ENCODE peak calls at places on chromosomes 16 and 17, in five cellular contexts. D is stimulated activated CD4-positive, alpha-beta T cell treated with anti-CD3 and anti-CD28 coated beads, Interleukin-2, amount 100 ng/mL, for 48 hours; V is ELF-1; E is Caco-2; X is NCI-H226. T is an unnamed sample.

GRCh38 chr16:27969574-27969973 is 93.9 kb downstream of the GSG1L start:
- DNase-seq in D (no peak), V (no peak), X (no peak), E (no peak), T (no peak)

GRCh38 chr16:10517868-10518267 is 62.5 kb downstream of the EMP2 start:
- DNase-seq in X (no peak), E (no peak), D (no peak), V (no peak), T (no peak)

GRCh38 chr16:20799599-20799998 is 6.7 kb downstream of the ERI2 start:
- DNase-seq in X (no peak), E (no peak), V (no peak), D (no peak), T (no peak)

GRCh38 chr17:48522990-48523389 is 7.8 kb downstream of the HOXB1 start:
- DNase-seq in V (no peak), E (no peak), D (no peak), X (no peak), T (no peak)

GRCh38 chr16:15466886-15467781 is 32.7 kb downstream of the BMERB1 start:
- DNase-seq in D (no peak), X (no peak), V (no peak), E (no peak), T (no peak)

GRCh38 chr16:21663889-21664647 is at the start of gene OTOA:
- DNase-seq in E (no peak), D (no peak), V (peak), X (no peak), T (peak)

GRCh38 chr17:19672009-19672837 is 23.7 kb downstream of the ALDH3A2 start:
- DNase-seq in E (peak), D (no peak), V (no peak), X (no peak), T (no peak)

GRCh38 chr16:28298511-28298878 is 6.2 kb downstream of the SBK1 start:
- DNase-seq in E (no peak), D (no peak), X (no peak), V (peak), T (peak)

GRCh38 chr17:41959336-41960095 is 7.1 kb upstream of the CNP start:
- DNase-seq in D (no peak), V (peak), E (peak), X (peak), T (peak)

GRCh38 chr17:14545156-14545906 is 244.4 kb downstream of the HS3ST3B1 start:
- DNase-seq in V (peak), D (no peak), E (no peak), X (no peak), T (no peak)

GRCh38 chr17:6994118-6994598 is 1.7 kb upstream of the ALOX12 start:
- DNase-seq in X (no peak), E (no peak), D (no peak), V (no peak), T (no peak)

GRCh38 chr17:58006924-58007780 is at the start of gene SRSF1:
- DNase-seq in D (peak), V (peak), X (peak), E (peak), T (peak)

GRCh38 chr17:41962768-41963434 is 3.7 kb upstream of the CNP start:
- DNase-seq in E (peak), V (peak), X (peak), D (peak), T (peak)

GRCh38 chr17:68804777-68805176 is 150.4 kb downstream of the ABCA8 start:
- DNase-seq in X (no peak), E (no peak), V (no peak), D (no peak), T (no peak)

GRCh38 chr17:633641-634091 is 81.0 kb downstream of the VPS53 start:
- DNase-seq in D (no peak), X (no peak), E (peak), V (peak), T (no peak)

GRCh38 chr16:84096447-84097005 is 20.2 kb downstream of the MBTPS1 start:
- DNase-seq in X (no peak), V (no peak), E (peak), D (no peak), T (no peak)

T was measured in H7.